ENCODE peak calls at places on chromosomes 11 and 22, in seven cellular contexts. G is MV-4-11; R is M059J; E is mucosa of descending colon; D is nucleus accumbens; T is CD8-positive, alpha-beta memory T cell; X is adrenal gland. K is an unnamed sample.

GRCh38 chr11:16081756-16082531 is 274.4 kb downstream of the SOX6 start:
- DNase-seq in G (no peak), X (no peak), T (no peak), D (no peak), R (no peak), E (no peak), K (no peak)

GRCh38 chr11:123577081-123577598 is 77.3 kb downstream of the SCN3B start:
- DNase-seq in X (peak; percentile 80), E (no peak), T (peak; percentile 48), R (peak; percentile 19), G (no peak), D (peak; percentile 63), K (peak; percentile 56)

GRCh38 chr22:25409240-25409639 is 155.2 kb upstream of the GRK3 start:
- DNase-seq in T (no peak), X (no peak), R (peak; percentile 49), G (no peak), D (no peak), E (no peak), K (no peak)

GRCh38 chr11:36452231-36452630 is 57.8 kb downstream of the TRAF6 start:
- DNase-seq in X (no peak), G (peak; percentile 91), R (peak; percentile 90), D (no peak), E (no peak), T (no peak), K (no peak)

GRCh38 chr11:14773755-14774154 is 118.3 kb downstream of the CYP2R1 start:
- DNase-seq in R (no peak), G (no peak), X (no peak), D (no peak), E (no peak), T (no peak), K (no peak)

GRCh38 chr22:47090591-47091240 is 328.3 kb downstream of the TBC1D22A start:
- DNase-seq in D (no peak), E (no peak), X (no peak), G (no peak), R (peak; percentile 19), T (no peak), K (peak; percentile 20)

GRCh38 chr11:59918987-59919589 is 19.1 kb upstream of the OOSP1 start:
- DNase-seq in X (peak; percentile 22), T (no peak), D (no peak), R (peak; percentile 72), G (peak; percentile 42), E (no peak), K (no peak)

GRCh38 chr22:27988704-27989103 is 69.6 kb upstream of the PITPNB start:
- DNase-seq in X (no peak), E (no peak), R (no peak), T (no peak), G (no peak), D (no peak), K (no peak)

GRCh38 chr11:33987975-33988580 is 63.5 kb upstream of the CAPRIN1 start:
- DNase-seq in R (peak; percentile 75), G (peak; percentile 81), D (peak; percentile 61), X (peak; percentile 75), E (no peak), T (peak; percentile 64), K (peak; percentile 59)

GRCh38 chr11:9664276-9665171 is 647 bp downstream of the SWAP70 start:
- DNase-seq in D (peak; percentile 8), R (peak; percentile 67), T (no peak), X (peak; percentile 52), G (no peak), E (peak; percentile 60), K (no peak)

GRCh38 chr22:19785461-19786263 is 25.1 kb downstream of the TBX1 start:
- DNase-seq in G (no peak), E (no peak), R (no peak), X (no peak), T (no peak), D (no peak), K (no peak)

GRCh38 chr11:6646040-6646439 is 9.6 kb downstream of the DCHS1 start:
- DNase-seq in R (no peak), G (peak; percentile 78), X (peak; percentile 44), T (no peak), D (no peak), E (peak; percentile 75), K (no peak)

GRCh38 chr22:49161002-49161850 is 666.4 kb downstream of the BRD1 start:
- DNase-seq in G (no peak), D (no peak), X (no peak), E (peak; percentile 31), T (no peak), R (no peak), K (no peak)

GRCh38 chr11:103609117-103610066 is 427.0 kb upstream of the DDI1 start:
- DNase-seq in T (no peak), E (no peak), X (no peak), G (no peak), R (peak; percentile 98), D (no peak), K (no peak)

K was measured in CD8-positive, alpha-beta T cell.